ENCODE peak calls at places on chromosomes 6 and 20, in five cellular contexts. O is IMR-90; J is CD8-positive, alpha-beta T cell; D is BJ; C is lower leg skin. Z is an unnamed sample.

GRCh38 chr20:9156529-9157280 is 87.8 kb downstream of the PLCB4 start:
- DNase-seq in C (no peak), D (no peak), O (peak), J (no peak), Z (no peak)

GRCh38 chr6:146090474-146090873 is 61.6 kb downstream of the GRM1 start:
- DNase-seq in O (no peak), D (no peak), C (no peak), J (no peak), Z (no peak)

GRCh38 chr20:58109918-58110635 is 118.4 kb downstream of the ANKRD60 start:
- DNase-seq in D (no peak), C (peak), J (no peak), O (no peak), Z (no peak)

GRCh38 chr6:169793408-169793807 is 42.0 kb downstream of the ERMARD start:
- DNase-seq in J (no peak), D (no peak), C (peak), O (no peak), Z (no peak)

GRCh38 chr6:106574729-106575458 is 54.4 kb downstream of the RTN4IP1 start:
- DNase-seq in D (no peak), O (peak), C (no peak), J (no peak), Z (no peak)

GRCh38 chr6:170147056-170147787 is 143.7 kb downstream of the DLL1 start:
- DNase-seq in O (no peak), C (no peak), D (no peak), J (no peak), Z (no peak)

GRCh38 chr6:165774903-165775608 is 112.0 kb upstream of the PDE10A start:
- DNase-seq in J (no peak), D (no peak), C (no peak), O (no peak), Z (no peak)

GRCh38 chr6:169837529-169838250 is 86.3 kb downstream of the ERMARD start:
- DNase-seq in C (no peak), O (no peak), J (no peak), D (no peak), Z (no peak)

GRCh38 chr6:3383525-3383924 is 73.3 kb downstream of the SLC22A23 start:
- DNase-seq in D (no peak), C (no peak), O (peak), J (no peak), Z (no peak)

GRCh38 chr20:50001784-50002311 is 19.1 kb downstream of the SNAI1 start:
- DNase-seq in D (no peak), C (no peak), J (no peak), O (no peak), Z (no peak)

GRCh38 chr6:27811383-27811782 is 100.8 kb downstream of the OR2B2 start:
- DNase-seq in J (no peak), C (no peak), D (no peak), O (no peak), Z (no peak)

GRCh38 chr20:44489931-44490330 is 14.3 kb downstream of the TTPAL start:
- DNase-seq in C (no peak), J (no peak), D (no peak), O (no peak), Z (no peak)

GRCh38 chr20:25553819-25554296 is 31.5 kb downstream of the NINL start:
- DNase-seq in D (no peak), C (no peak), O (peak), J (no peak), Z (no peak)

GRCh38 chr6:158831571-158831970 is 12.4 kb upstream of the EZR start:
- DNase-seq in O (no peak), C (no peak), D (no peak), J (no peak), Z (no peak)

GRCh38 chr6:150413768-150414167 is 45.0 kb downstream of the IYD start:
- DNase-seq in D (no peak), C (no peak), J (no peak), O (no peak), Z (no peak)

GRCh38 chr6:7268362-7269310 is 44.4 kb downstream of the SSR1 start:
- DNase-seq in J (no peak), C (peak), O (no peak), D (no peak), Z (no peak)

GRCh38 chr6:111580826-111581505 is 24.7 kb downstream of the TRAF3IP2 start:
- DNase-seq in C (no peak), O (peak), D (no peak), J (no peak), Z (no peak)

GRCh38 chr6:65545920-65546319 is 161.1 kb downstream of the EYS start:
- DNase-seq in O (no peak), D (no peak), J (no peak), C (no peak), Z (no peak)

GRCh38 chr20:50246367-50247195 is 56.0 kb downstream of the CEBPB start:
- DNase-seq in C (no peak), D (no peak), J (no peak), O (no peak), Z (no peak)

GRCh38 chr20:33685328-33686007 is 717 bp downstream of the E2F1 start:
- DNase-seq in C (peak), O (no peak), D (no peak), J (no peak), Z (no peak)
- H3K4me3 ChIP-seq in C (no peak), O (peak), D (peak), J (peak), Z (peak)

GRCh38 chr6:41200901-41201783 is at the start of gene TREML2:
- DNase-seq in J (peak), C (no peak), O (no peak), D (no peak), Z (no peak)

GRCh38 chr6:41201784-41202181 is 834 bp upstream of the TREML2 start:
- DNase-seq in J (no peak), D (no peak), O (no peak), C (no peak), Z (no peak)

GRCh38 chr6:41197234-41197633 is 3.7 kb downstream of the TREML2 start:
- DNase-seq in C (no peak), J (no peak), D (no peak), O (no peak), Z (no peak)

GRCh38 chr6:41199427-41200246 is 1.3 kb downstream of the TREML2 start:
- DNase-seq in O (no peak), J (no peak), C (no peak), D (no peak), Z (no peak)

GRCh38 chr6:41200296-41200900 is 551 bp downstream of the TREML2 start:
- DNase-seq in C (no peak), D (no peak), O (no peak), J (peak), Z (no peak)
- TF ChIP-seq CTCF in C (no peak), D (no peak), O (no peak), J (no peak), Z (no peak)

GRCh38 chr6:99330159-99330558 is 19.3 kb downstream of the FAXC start:
- DNase-seq in O (peak), C (no peak), J (peak), D (no peak), Z (no peak)

GRCh38 chr6:99334526-99335127 is 14.8 kb downstream of the FAXC start:
- DNase-seq in O (peak), J (no peak), C (no peak), D (no peak), Z (no peak)

GRCh38 chr6:99338188-99338587 is 11.3 kb downstream of the FAXC start:
- DNase-seq in D (no peak), O (no peak), J (no peak), C (no peak), Z (no peak)

GRCh38 chr6:99331531-99331930 is 17.9 kb downstream of the FAXC start:
- DNase-seq in J (no peak), D (no peak), C (no peak), O (no peak), Z (no peak)

DNA sequence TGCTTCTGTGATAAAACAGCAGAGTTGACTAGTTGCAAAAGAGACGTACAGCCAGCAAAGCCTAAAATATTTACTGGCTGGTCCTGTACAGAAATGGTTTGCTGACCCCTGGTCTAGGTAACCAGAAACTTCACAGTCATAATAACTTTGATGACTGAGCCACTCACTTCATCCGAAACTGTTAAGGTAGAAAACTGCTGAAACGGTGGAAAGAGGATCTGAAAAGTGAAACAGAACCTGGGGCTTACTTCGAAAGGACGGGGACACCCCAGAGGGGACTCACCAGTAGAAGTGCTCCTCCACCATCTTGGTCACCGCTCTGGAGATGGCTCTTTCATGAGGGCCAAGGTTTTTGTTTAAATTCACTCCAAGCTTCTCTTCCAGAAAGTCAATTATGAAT is 16.4 kb downstream of the FAXC start:
- DNase-seq in O (no peak), C (no peak), D (no peak), J (no peak), Z (no peak)
- H3K4me3 ChIP-seq in O (no peak), C (no peak), D (no peak), J (no peak), Z (no peak)

GRCh38 chr20:235891-236290 is 8.8 kb downstream of the DEFB129 start:
- DNase-seq in J (no peak), C (no peak), O (no peak), D (no peak), Z (no peak)
- TF ChIP-seq CTCF in J (no peak), C (no peak), O (no peak), D (peak), Z (no peak)

GRCh38 chr20:770691-771090 is 2.4 kb upstream of the SLC52A3 start:
- DNase-seq in J (no peak), O (no peak), C (no peak), D (no peak), Z (no peak)

GRCh38 chr20:764255-764654 is 4.0 kb downstream of the SLC52A3 start:
- DNase-seq in D (no peak), J (no peak), C (peak), O (no peak), Z (no peak)

GRCh38 chr20:771741-772464 is 3.6 kb upstream of the SLC52A3 start:
- DNase-seq in C (peak), O (no peak), J (no peak), D (no peak), Z (no peak)

GRCh38 chr20:766906-767305 is 1.4 kb downstream of the SLC52A3 start:
- DNase-seq in D (no peak), J (no peak), O (no peak), C (no peak), Z (no peak)

GRCh38 chr20:768426-768978 is at the start of gene SLC52A3:
- DNase-seq in C (peak), J (no peak), D (no peak), O (no peak), Z (no peak)
- H3K4me3 ChIP-seq in C (no peak), J (no peak), D (no peak), O (no peak), Z (no peak)

GRCh38 chr6:31271641-31272357 is at the start of gene HLA-C:
- DNase-seq in J (peak), D (peak), O (peak), C (peak), Z (peak)
- TF ChIP-seq CTCF in J (no peak), D (peak), O (peak), C (no peak), Z (peak)

DNA sequence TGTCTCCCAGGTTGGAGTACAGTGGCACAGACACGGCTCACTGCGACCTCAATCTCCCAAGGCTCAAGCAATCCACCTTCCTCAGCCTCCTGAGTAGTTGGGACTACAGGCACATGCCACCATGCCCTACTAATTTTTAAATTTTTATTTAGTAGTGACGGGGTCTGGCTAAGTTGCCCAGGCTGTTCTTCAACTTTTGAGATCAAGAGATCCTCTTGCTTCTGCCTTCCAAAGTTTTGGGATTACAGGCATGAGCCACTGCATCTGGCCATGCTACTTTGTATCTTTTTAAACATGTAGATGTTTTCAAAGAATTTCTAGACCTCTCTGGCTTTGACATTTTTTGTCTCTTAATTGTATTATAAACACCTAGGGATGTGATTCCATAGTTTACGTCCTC is 1.4 kb downstream of the ADAT2 start:
- DNase-seq in C (no peak), D (no peak), J (no peak), O (no peak), Z (no peak)
- H3K4me3 ChIP-seq in C (no peak), D (no peak), J (no peak), O (no peak), Z (no peak)

DNA sequence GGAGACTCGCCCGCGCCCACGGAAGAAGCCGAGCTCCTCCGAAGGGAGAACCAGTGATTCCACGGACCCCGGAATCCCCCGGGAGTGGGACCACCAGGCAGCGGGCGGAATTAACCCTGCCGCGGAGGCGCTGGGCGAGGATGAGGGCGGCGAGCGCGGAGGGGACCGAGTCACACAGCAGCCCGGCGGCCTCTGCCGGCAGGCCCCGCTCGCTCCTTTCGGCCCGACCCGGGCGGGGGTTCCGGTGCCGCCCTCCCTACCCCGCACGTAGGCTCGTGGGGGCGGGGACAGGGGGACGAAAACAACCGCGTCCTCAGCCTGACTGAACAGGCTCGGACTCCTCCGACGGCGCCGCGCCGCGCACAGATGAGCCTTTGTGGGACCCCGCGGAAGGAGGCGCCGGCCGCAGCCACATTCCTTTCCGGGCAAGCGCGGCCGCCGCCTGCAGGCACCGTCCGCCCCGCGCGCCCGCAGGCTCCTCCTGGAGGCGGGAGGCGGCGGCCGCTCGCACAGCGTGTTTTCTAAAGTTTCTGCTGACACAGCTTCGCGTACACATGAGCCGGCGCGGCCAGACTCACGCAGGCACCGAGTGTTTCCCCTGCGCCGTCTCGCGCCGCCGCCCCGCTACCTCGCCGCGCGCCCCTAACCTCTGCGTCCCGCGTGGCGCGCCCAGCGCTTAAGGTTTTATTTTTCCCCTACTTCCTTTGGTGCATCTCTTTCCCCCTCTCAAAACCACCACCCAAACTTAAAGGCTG is 244.3 kb downstream of the ARID1B start:
- DNase-seq in D (peak), O (peak), J (peak), C (peak), Z (peak)
- TF ChIP-seq CTCF in D (peak), O (peak), J (no peak), C (no peak), Z (peak)

GRCh38 chr20:19975436-19975799 is 41.7 kb upstream of the NAA20 start:
- DNase-seq in C (no peak), J (no peak), O (peak), D (no peak), Z (no peak)
- H3K4me3 ChIP-seq in C (peak), J (no peak), O (peak), D (peak), Z (peak)

DNA sequence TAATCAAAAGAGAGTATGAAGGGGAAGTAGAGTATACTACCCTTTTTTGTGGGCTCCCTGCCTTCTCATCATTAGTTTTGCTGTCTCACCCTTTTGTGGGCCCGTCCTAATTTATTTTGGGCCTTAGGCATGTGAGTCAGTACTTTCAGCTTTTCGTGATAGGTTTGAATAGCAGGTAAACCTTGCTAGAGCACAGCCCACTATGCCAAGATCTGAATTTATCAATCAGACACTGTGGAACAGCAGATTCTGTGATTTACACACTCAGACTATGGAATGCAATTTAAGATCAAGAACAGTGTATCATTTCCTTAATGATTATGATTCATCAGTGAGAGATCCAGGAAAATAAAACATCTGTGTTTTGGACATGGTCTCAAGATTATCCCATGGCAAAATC is 1117.1 kb downstream of the KHDRBS2 start:
- DNase-seq in J (no peak), C (no peak), O (no peak), D (no peak), Z (no peak)
- TF ChIP-seq CTCF in J (no peak), C (no peak), O (no peak), D (no peak), Z (no peak)

Z was measured in AG04449.